ENCODE peak calls at places on chromosomes 13 and 19, in six cellular contexts. Y is K562, N is GM12891, V is H1, B is HepG2, D is GM12878. W is an unnamed sample.

GRCh38 chr19:43432866-43433673 is 18.4 kb downstream of the TEX101 start:
- DNase-seq in Y (peak), N (peak), V (peak), B (peak), D (no peak), W (peak)

GRCh38 chr13:22592515-22592914 is 588.3 kb upstream of the SGCG start:
- DNase-seq in Y (no peak), N (no peak), V (no peak), B (no peak), D (no peak), W (no peak)

GRCh38 chr19:39166571-39167391 is 30.0 kb upstream of the NCCRP1 start:
- DNase-seq in Y (no peak), N (no peak), V (no peak), B (peak), D (no peak), W (no peak)

GRCh38 chr13:27792393-27793218 is at the start of gene GSX1:
- DNase-seq in Y (peak), N (peak), V (peak), B (peak), D (no peak), W (no peak)

GRCh38 chr13:60032836-60033235 is 130.9 kb downstream of the DIAPH3 start:
- DNase-seq in Y (no peak), N (no peak), V (no peak), B (no peak), D (no peak), W (no peak)

GRCh38 chr19:1767464-1767933 is 14.2 kb downstream of the ONECUT3 start:
- DNase-seq in Y (peak), N (peak), V (peak), B (no peak), D (no peak), W (peak)

GRCh38 chr13:23987331-23987730 is 90.0 kb upstream of the C1QTNF9B start:
- DNase-seq in Y (no peak), N (no peak), V (no peak), B (no peak), D (no peak), W (no peak)

GRCh38 chr13:113950451-113951245 is 23.2 kb downstream of the C13orf46 start:
- DNase-seq in Y (no peak), N (no peak), V (no peak), B (no peak), D (no peak), W (no peak)

GRCh38 chr13:21567714-21568113 is 36.3 kb downstream of the MICU2 start:
- DNase-seq in Y (peak), N (no peak), V (no peak), B (no peak), D (no peak), W (no peak)

GRCh38 chr13:36706755-36707154 is 32.9 kb downstream of the SERTM1 start:
- DNase-seq in Y (no peak), N (no peak), V (no peak), B (no peak), D (no peak), W (no peak)

GRCh38 chr19:19624032-19624570 is 3.9 kb downstream of the LPAR2 start:
- DNase-seq in Y (no peak), N (no peak), V (no peak), B (no peak), D (no peak), W (no peak)

GRCh38 chr19:49064029-49064629 is 489 bp downstream of the NTF4 start:
- DNase-seq in Y (no peak), N (no peak), V (no peak), B (no peak), D (no peak), W (no peak)

GRCh38 chr13:46473806-46474205 is 79.2 kb upstream of the LRCH1 start:
- DNase-seq in Y (no peak), N (no peak), V (no peak), B (no peak), D (no peak), W (no peak)

GRCh38 chr19:29404951-29405727 is 120.7 kb upstream of the VSTM2B start:
- DNase-seq in Y (no peak), N (no peak), V (peak), B (no peak), D (no peak), W (no peak)

GRCh38 chr19:49149652-49150105 is 5.5 kb downstream of the HRC start:
- DNase-seq in Y (peak), N (no peak), V (peak), B (peak), D (no peak), W (no peak)

GRCh38 chr13:61110804-61111203 is 304.8 kb downstream of the PCDH20 start:
- DNase-seq in Y (no peak), N (no peak), V (no peak), B (no peak), D (no peak), W (no peak)

GRCh38 chr13:51976890-51977289 is 34.4 kb downstream of the ATP7B start:
- DNase-seq in Y (no peak), N (no peak), V (no peak), B (no peak), D (no peak), W (no peak)

GRCh38 chr19:40438284-40438683 is 5.9 kb downstream of the SERTAD3 start:
- DNase-seq in Y (no peak), N (no peak), V (no peak), B (no peak), D (no peak), W (no peak)

GRCh38 chr19:12425501-12426274 is 15.1 kb downstream of the ZNF443 start:
- DNase-seq in Y (no peak), N (no peak), V (no peak), B (no peak), D (no peak), W (no peak)

GRCh38 chr19:30227071-30227621 is 145.0 kb upstream of the ZNF536 start:
- DNase-seq in Y (no peak), N (no peak), V (peak), B (no peak), D (no peak), W (no peak)

GRCh38 chr19:17289489-17289888 is 7.8 kb downstream of the ANKLE1 start:
- DNase-seq in Y (peak), N (peak), V (peak), B (no peak), D (no peak), W (peak)

GRCh38 chr13:71751074-71751473 is 115.9 kb downstream of the DACH1 start:
- DNase-seq in Y (no peak), N (no peak), V (no peak), B (no peak), D (no peak), W (no peak)

GRCh38 chr13:110628477-110628793 is 13.1 kb downstream of the NAXD start:
- DNase-seq in Y (no peak), N (no peak), V (no peak), B (no peak), D (no peak), W (no peak)

GRCh38 chr13:58142952-58143351 is 511.4 kb downstream of the PCDH17 start:
- DNase-seq in Y (no peak), N (no peak), V (no peak), B (no peak), D (no peak), W (no peak)

GRCh38 chr13:42174344-42175162 is 97.4 kb upstream of the AKAP11 start:
- DNase-seq in Y (peak), N (no peak), V (no peak), B (no peak), D (no peak), W (no peak)

GRCh38 chr19:52993342-52994178 is 20.2 kb upstream of the ERVV-1 start:
- DNase-seq in Y (peak), N (peak), V (peak), B (no peak), D (no peak), W (peak)

GRCh38 chr13:23983671-23984070 is 86.4 kb upstream of the C1QTNF9B start:
- DNase-seq in Y (no peak), N (no peak), V (no peak), B (no peak), D (no peak), W (no peak)

GRCh38 chr19:47260476-47260875 is 4.2 kb downstream of the CCDC9 start:
- DNase-seq in Y (no peak), N (no peak), V (no peak), B (no peak), D (no peak), W (no peak)

GRCh38 chr19:342128-342455 is 2.5 kb downstream of the MIER2 start:
- DNase-seq in Y (no peak), N (no peak), V (no peak), B (no peak), D (no peak), W (no peak)

GRCh38 chr19:42076375-42076944 is 494 bp downstream of the ZNF574 start:
- DNase-seq in Y (no peak), N (peak), V (no peak), B (no peak), D (no peak), W (no peak)

GRCh38 chr19:16814526-16815100 is 14.6 kb upstream of the SIN3B start:
- DNase-seq in Y (no peak), N (no peak), V (no peak), B (no peak), D (no peak), W (no peak)

GRCh38 chr13:49587311-49587847 is 2.0 kb upstream of the RCBTB1 start:
- DNase-seq in Y (no peak), N (no peak), V (no peak), B (peak), D (no peak), W (no peak)

GRCh38 chr13:49580980-49581680 is 4.2 kb downstream of the RCBTB1 start:
- DNase-seq in Y (no peak), N (no peak), V (no peak), B (no peak), D (no peak), W (no peak)

GRCh38 chr13:49586717-49587116 is 1.4 kb upstream of the RCBTB1 start:
- DNase-seq in Y (no peak), N (no peak), V (no peak), B (peak), D (no peak), W (no peak)

GRCh38 chr13:49584771-49585182 is 581 bp downstream of the RCBTB1 start:
- DNase-seq in Y (no peak), N (no peak), V (no peak), B (no peak), D (no peak), W (no peak)

DNA sequence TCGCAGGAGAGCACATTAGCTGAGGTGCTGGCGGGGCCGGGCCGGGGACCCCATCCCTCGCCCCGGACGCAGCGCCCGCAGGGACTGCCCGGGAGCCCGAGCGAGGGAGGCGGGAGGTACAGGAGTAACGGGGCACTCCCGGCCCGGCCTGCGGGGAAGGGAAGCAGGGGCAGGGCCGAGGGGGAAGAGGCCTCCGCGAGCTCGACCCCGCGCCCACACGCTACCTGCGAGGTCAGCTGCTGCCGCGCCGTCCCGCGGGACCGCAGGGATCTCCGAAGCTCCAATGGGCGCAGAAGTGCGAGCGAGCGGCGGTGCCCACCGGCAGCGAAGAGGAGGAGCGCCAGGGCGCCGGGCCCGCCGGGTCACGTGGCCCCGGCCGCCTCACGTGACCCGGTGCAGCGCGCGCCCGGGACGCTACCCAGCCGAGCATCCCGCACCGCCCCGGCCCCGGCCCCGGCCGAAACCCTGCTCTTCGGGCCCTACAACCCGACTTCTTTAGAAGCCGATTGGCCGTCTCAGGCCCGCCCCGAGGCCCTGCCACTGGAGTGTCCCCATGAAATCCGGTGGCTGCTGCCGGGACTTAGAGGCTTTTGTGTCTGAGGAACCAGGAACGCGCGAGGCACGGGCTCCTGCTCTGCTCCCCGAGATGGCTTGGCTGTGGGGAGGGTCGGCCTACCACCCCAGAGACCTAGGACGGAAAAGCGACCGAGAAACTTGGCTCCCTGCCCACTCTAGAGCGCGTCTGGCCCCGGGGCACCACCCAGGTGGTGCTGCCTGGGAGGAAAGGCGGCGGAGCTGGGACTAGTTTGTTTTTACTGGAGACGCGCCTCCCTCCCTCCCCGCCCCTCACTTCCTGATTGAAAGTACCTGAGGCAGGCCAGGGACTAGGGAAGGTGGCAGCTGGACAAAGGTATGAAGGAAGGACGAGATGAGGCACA is at the start of gene RCBTB1:
- DNase-seq in Y (peak), N (peak), V (peak), B (peak), D (no peak), W (peak)
- TF ChIP-seq POLR2A in Y (peak), N (peak), V (no peak), B (peak), D (peak), W (peak)

GRCh38 chr19:55080915-55081772 is 5.5 kb downstream of the EPS8L1 start:
- DNase-seq in Y (peak), N (peak), V (peak), B (peak), D (peak), W (peak)
- TF ChIP-seq TAF1 in Y (peak), N (no peak), V (peak), B (no peak), D (no peak), W (no peak)

GRCh38 chr13:112885782-112886268 is 83.2 kb upstream of the MCF2L start:
- DNase-seq in Y (peak), N (no peak), V (peak), B (peak), D (no peak), W (no peak)
- TF ChIP-seq POLR2A in Y (peak), N (no peak), V (no peak), B (no peak), D (peak), W (no peak)

DNA sequence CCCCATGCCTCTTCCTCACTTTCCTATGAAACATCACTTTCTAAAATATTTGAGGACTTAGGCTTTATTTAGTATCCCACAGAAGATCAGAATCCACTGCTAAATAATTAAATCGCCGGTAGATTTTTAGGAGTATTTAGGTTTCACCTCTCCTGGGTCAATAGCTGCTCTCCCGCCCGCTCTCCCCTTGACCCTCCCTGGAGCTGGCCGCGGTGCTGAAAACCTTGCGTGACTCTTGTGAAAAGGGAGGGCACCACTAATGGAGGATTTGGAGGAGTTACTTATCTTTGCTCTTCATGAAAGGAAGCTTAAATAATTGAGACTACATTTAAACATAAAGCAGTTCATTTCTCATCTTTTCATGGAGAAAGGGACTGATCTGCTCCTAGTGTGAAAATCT is 14.1 kb downstream of the POU4F1 start:
- DNase-seq in Y (no peak), N (no peak), V (peak), B (peak), D (no peak), W (no peak)
- TF ChIP-seq TAF1 in Y (no peak), N (no peak), V (no peak), B (no peak), D (no peak), W (no peak)

DNA sequence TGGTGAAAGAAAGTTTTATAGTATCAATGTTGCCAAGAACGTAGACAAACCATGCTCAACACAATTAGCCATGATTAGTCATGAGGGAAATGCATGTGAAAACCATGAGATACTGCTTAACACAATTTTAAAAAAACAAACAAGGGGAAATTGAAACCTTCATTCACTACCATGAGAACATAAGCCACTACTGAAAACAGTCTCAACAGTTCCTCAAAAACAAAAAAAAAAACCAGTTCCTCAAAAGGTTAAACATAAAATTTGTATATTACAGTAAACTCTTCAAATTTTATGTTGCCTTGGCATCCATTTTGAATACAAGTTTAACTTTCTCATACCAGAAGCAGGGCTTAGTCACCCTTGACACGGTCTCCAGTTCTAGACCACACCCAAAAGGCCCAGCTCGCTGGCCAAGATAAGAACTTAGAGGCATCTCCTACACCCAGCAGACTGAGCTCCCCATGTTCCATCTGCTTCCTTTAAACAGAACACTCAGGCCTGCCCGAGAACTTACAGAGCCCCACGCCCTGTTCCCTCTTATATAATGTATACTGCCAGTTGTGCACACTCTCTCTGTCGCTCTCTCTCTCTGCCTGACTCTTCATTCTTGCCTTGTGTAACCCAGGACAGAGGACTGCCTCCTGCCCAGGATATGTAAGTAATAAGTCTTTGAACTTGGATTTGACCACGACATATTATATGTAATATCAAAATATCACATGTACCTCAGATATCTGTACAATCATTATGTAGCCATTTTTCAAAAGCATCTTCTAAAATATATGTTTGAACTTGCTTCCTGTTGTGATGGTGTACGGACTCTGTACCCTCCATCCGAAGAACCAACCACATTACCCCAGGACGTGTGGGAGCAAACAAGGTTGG is 67.4 kb downstream of the STK24 start:
- DNase-seq in Y (peak), N (no peak), V (no peak), B (peak), D (peak), W (no peak)
- TF ChIP-seq POLR2A in Y (peak), N (no peak), V (no peak), B (no peak), D (no peak), W (no peak)

DNA sequence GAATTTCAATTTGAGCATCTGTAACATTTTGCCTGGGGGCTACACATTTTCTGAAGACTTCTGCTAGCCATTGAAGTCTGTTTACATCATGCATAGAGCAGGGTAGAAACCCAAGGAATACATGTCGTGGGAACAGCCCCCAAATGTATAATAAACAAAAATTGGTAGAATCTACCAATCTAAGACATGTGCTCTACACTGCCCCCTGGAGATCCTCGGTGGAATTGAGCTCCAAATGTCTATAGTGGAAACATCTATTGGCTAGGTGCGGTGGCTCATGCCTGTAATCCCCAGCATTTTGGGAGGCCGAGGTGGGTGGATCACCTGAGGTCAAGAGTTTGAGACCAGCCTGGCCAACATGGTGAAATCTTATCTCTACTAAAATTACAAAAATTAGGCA is 57.3 kb downstream of the MBD3L2B start:
- DNase-seq in Y (peak), N (no peak), V (peak), B (no peak), D (no peak), W (no peak)
- TF ChIP-seq TAF1 in Y (no peak), N (no peak), V (no peak), B (no peak), D (no peak), W (no peak)